ENCODE peak calls at places on chromosomes 1 and 21, in seven cellular contexts. One of them, this sample, is unnamed.

GRCh38 chr1:232211149-232211548 is 418.8 kb downstream of the SIPA1L2 start:
- DNase-seq in lower leg skin: no peak
- DNase-seq in sigmoid colon: no peak
- DNase-seq in transverse colon: no peak
- DNase-seq in thyroid gland: no peak
- DNase-seq in heart left ventricle: no peak
- DNase-seq in A549: peak
- DNase-seq in this sample: no peak

GRCh38 chr1:25714532-25714931 is 85.5 kb upstream of the SELENON start:
- DNase-seq in sigmoid colon: no peak
- DNase-seq in thyroid gland: no peak
- DNase-seq in transverse colon: no peak
- DNase-seq in lower leg skin: no peak
- DNase-seq in A549: no peak
- DNase-seq in heart left ventricle: no peak
- DNase-seq in this sample: no peak

GRCh38 chr1:238546118-238546517 is 655.4 kb upstream of the ZP4 start:
- DNase-seq in thyroid gland: no peak
- DNase-seq in heart left ventricle: no peak
- DNase-seq in A549: no peak
- DNase-seq in sigmoid colon: no peak
- DNase-seq in lower leg skin: no peak
- DNase-seq in transverse colon: no peak
- DNase-seq in this sample: no peak

GRCh38 chr1:1553821-1554494 is 13.5 kb upstream of the TMEM240 start:
- DNase-seq in thyroid gland: no peak
- DNase-seq in transverse colon: no peak
- DNase-seq in lower leg skin: no peak
- DNase-seq in heart left ventricle: no peak
- DNase-seq in sigmoid colon: no peak
- DNase-seq in A549: no peak
- DNase-seq in this sample: no peak

GRCh38 chr1:239733995-239734394 is 347.6 kb downstream of the CHRM3 start:
- DNase-seq in lower leg skin: no peak
- DNase-seq in thyroid gland: no peak
- DNase-seq in heart left ventricle: no peak
- DNase-seq in A549: no peak
- DNase-seq in sigmoid colon: no peak
- DNase-seq in transverse colon: no peak
- DNase-seq in this sample: no peak

GRCh38 chr21:45115141-45115540 is 40.8 kb downstream of the ADARB1 start:
- DNase-seq in transverse colon: no peak
- DNase-seq in heart left ventricle: no peak
- DNase-seq in sigmoid colon: no peak
- DNase-seq in A549: no peak
- DNase-seq in lower leg skin: no peak
- DNase-seq in thyroid gland: no peak
- DNase-seq in this sample: no peak

GRCh38 chr1:210464519-210465039 is 135.9 kb downstream of the HHAT start:
- DNase-seq in lower leg skin: no peak
- DNase-seq in heart left ventricle: no peak
- DNase-seq in sigmoid colon: no peak
- DNase-seq in A549: no peak
- DNase-seq in transverse colon: no peak
- DNase-seq in thyroid gland: peak
- DNase-seq in this sample: no peak

GRCh38 chr1:12798911-12799310 is 7.7 kb downstream of the PRAMEF1 start:
- DNase-seq in transverse colon: no peak
- DNase-seq in thyroid gland: peak
- DNase-seq in sigmoid colon: no peak
- DNase-seq in heart left ventricle: no peak
- DNase-seq in A549: no peak
- DNase-seq in lower leg skin: no peak
- DNase-seq in this sample: no peak

GRCh38 chr1:227795732-227796131 is 19.7 kb upstream of the PRSS38 start:
- DNase-seq in transverse colon: no peak
- DNase-seq in lower leg skin: no peak
- DNase-seq in thyroid gland: no peak
- DNase-seq in A549: no peak
- DNase-seq in heart left ventricle: no peak
- DNase-seq in sigmoid colon: no peak
- DNase-seq in this sample: no peak

GRCh38 chr1:42260376-42261078 is 74.5 kb downstream of the FOXJ3 start:
- DNase-seq in sigmoid colon: no peak
- DNase-seq in A549: no peak
- DNase-seq in transverse colon: no peak
- DNase-seq in heart left ventricle: no peak
- DNase-seq in thyroid gland: no peak
- DNase-seq in lower leg skin: no peak
- DNase-seq in this sample: no peak

GRCh38 chr1:78079580-78079979 is 33.8 kb downstream of the GIPC2 start:
- DNase-seq in A549: no peak
- DNase-seq in sigmoid colon: no peak
- DNase-seq in transverse colon: no peak
- DNase-seq in lower leg skin: no peak
- DNase-seq in heart left ventricle: no peak
- DNase-seq in thyroid gland: no peak
- DNase-seq in this sample: no peak

GRCh38 chr21:26115346-26115745 is 55.2 kb downstream of the APP start:
- DNase-seq in sigmoid colon: no peak
- DNase-seq in lower leg skin: no peak
- DNase-seq in transverse colon: no peak
- DNase-seq in A549: no peak
- DNase-seq in thyroid gland: no peak
- DNase-seq in heart left ventricle: peak
- DNase-seq in this sample: no peak

GRCh38 chr1:98903261-98903660 is 101.4 kb downstream of the PLPPR5 start:
- DNase-seq in A549: no peak
- DNase-seq in transverse colon: no peak
- DNase-seq in lower leg skin: no peak
- DNase-seq in thyroid gland: no peak
- DNase-seq in heart left ventricle: no peak
- DNase-seq in sigmoid colon: no peak
- DNase-seq in this sample: no peak

GRCh38 chr1:61226791-61227567 is 144.6 kb downstream of the NFIA start:
- DNase-seq in sigmoid colon: no peak
- DNase-seq in heart left ventricle: no peak
- DNase-seq in lower leg skin: no peak
- DNase-seq in thyroid gland: peak
- DNase-seq in A549: no peak
- DNase-seq in transverse colon: peak
- DNase-seq in this sample: peak

GRCh38 chr21:43811262-43812105 is 22.1 kb downstream of the RRP1 start:
- DNase-seq in thyroid gland: no peak
- DNase-seq in sigmoid colon: no peak
- DNase-seq in A549: no peak
- DNase-seq in transverse colon: no peak
- DNase-seq in lower leg skin: no peak
- DNase-seq in heart left ventricle: no peak
- DNase-seq in this sample: no peak

GRCh38 chr1:175313672-175314225 is 121.2 kb upstream of the KIAA0040 start:
- DNase-seq in sigmoid colon: no peak
- DNase-seq in heart left ventricle: no peak
- DNase-seq in lower leg skin: no peak
- DNase-seq in transverse colon: no peak
- DNase-seq in A549: no peak
- DNase-seq in thyroid gland: no peak
- DNase-seq in this sample: no peak

GRCh38 chr1:221071761-221072160 is 192.5 kb downstream of the HLX start:
- DNase-seq in thyroid gland: no peak
- DNase-seq in heart left ventricle: no peak
- DNase-seq in lower leg skin: no peak
- DNase-seq in sigmoid colon: no peak
- DNase-seq in transverse colon: no peak
- DNase-seq in A549: no peak
- DNase-seq in this sample: no peak

GRCh38 chr1:145956776-145957442 is 908 bp downstream of the LIX1L start:
- DNase-seq in sigmoid colon: peak
- DNase-seq in A549: no peak
- DNase-seq in heart left ventricle: peak
- DNase-seq in lower leg skin: no peak
- DNase-seq in transverse colon: no peak
- DNase-seq in thyroid gland: peak
- DNase-seq in this sample: no peak

GRCh38 chr1:12397426-12398134 is 167.8 kb downstream of the VPS13D start:
- DNase-seq in lower leg skin: no peak
- DNase-seq in heart left ventricle: no peak
- DNase-seq in transverse colon: no peak
- DNase-seq in sigmoid colon: no peak
- DNase-seq in A549: no peak
- DNase-seq in thyroid gland: no peak
- DNase-seq in this sample: no peak

GRCh38 chr1:209866201-209866600 is 38.4 kb downstream of the UTP25 start:
- DNase-seq in thyroid gland: no peak
- DNase-seq in heart left ventricle: no peak
- DNase-seq in lower leg skin: no peak
- DNase-seq in sigmoid colon: no peak
- DNase-seq in A549: no peak
- DNase-seq in transverse colon: no peak
- DNase-seq in this sample: no peak

GRCh38 chr1:8394456-8395321 is 76.8 kb downstream of the SLC45A1 start:
- DNase-seq in heart left ventricle: no peak
- DNase-seq in A549: no peak
- DNase-seq in thyroid gland: no peak
- DNase-seq in transverse colon: no peak
- DNase-seq in sigmoid colon: no peak
- DNase-seq in lower leg skin: no peak
- DNase-seq in this sample: peak

GRCh38 chr1:223771814-223772770 is 59.8 kb downstream of the CAPN2 start:
- DNase-seq in A549: peak
- DNase-seq in thyroid gland: peak
- DNase-seq in lower leg skin: peak
- DNase-seq in sigmoid colon: peak
- DNase-seq in heart left ventricle: peak
- DNase-seq in transverse colon: no peak
- DNase-seq in this sample: no peak

GRCh38 chr1:115781343-115781742 is 12.8 kb upstream of the CASQ2 start:
- DNase-seq in lower leg skin: no peak
- DNase-seq in thyroid gland: no peak
- DNase-seq in A549: no peak
- DNase-seq in sigmoid colon: no peak
- DNase-seq in heart left ventricle: no peak
- DNase-seq in transverse colon: no peak
- DNase-seq in this sample: no peak

GRCh38 chr1:52848423-52848822 is 5.9 kb downstream of the ZYG11A start:
- DNase-seq in transverse colon: no peak
- DNase-seq in thyroid gland: no peak
- DNase-seq in sigmoid colon: no peak
- DNase-seq in A549: no peak
- DNase-seq in heart left ventricle: no peak
- DNase-seq in lower leg skin: no peak
- DNase-seq in this sample: no peak

GRCh38 chr1:52842643-52843310 is at the start of gene ZYG11A:
- DNase-seq in lower leg skin: no peak
- DNase-seq in thyroid gland: peak
- DNase-seq in transverse colon: peak
- DNase-seq in sigmoid colon: no peak
- DNase-seq in heart left ventricle: peak
- DNase-seq in A549: peak
- DNase-seq in this sample: peak
- TF ChIP-seq POLR2A in lower leg skin: no peak
- TF ChIP-seq POLR2A in thyroid gland: peak
- TF ChIP-seq POLR2A in transverse colon: no peak
- TF ChIP-seq POLR2A in sigmoid colon: no peak
- TF ChIP-seq POLR2A in heart left ventricle: no peak
- TF ChIP-seq POLR2A in A549: no peak
- TF ChIP-seq POLR2A in this sample: no peak

GRCh38 chr1:203349166-203349565 is 1.8 kb downstream of the FMOD start:
- DNase-seq in sigmoid colon: no peak
- DNase-seq in heart left ventricle: no peak
- DNase-seq in lower leg skin: no peak
- DNase-seq in A549: no peak
- DNase-seq in thyroid gland: no peak
- DNase-seq in transverse colon: no peak
- DNase-seq in this sample: no peak

GRCh38 chr1:203353486-203353885 is 2.6 kb upstream of the FMOD start:
- DNase-seq in lower leg skin: no peak
- DNase-seq in thyroid gland: no peak
- DNase-seq in sigmoid colon: no peak
- DNase-seq in A549: no peak
- DNase-seq in heart left ventricle: no peak
- DNase-seq in transverse colon: no peak
- DNase-seq in this sample: no peak

GRCh38 chr1:203354246-203354645 is 3.3 kb upstream of the FMOD start:
- DNase-seq in heart left ventricle: no peak
- DNase-seq in lower leg skin: no peak
- DNase-seq in transverse colon: no peak
- DNase-seq in thyroid gland: no peak
- DNase-seq in A549: no peak
- DNase-seq in sigmoid colon: peak
- DNase-seq in this sample: no peak

GRCh38 chr1:203349757-203350522 is 982 bp downstream of the FMOD start:
- DNase-seq in heart left ventricle: no peak
- DNase-seq in thyroid gland: no peak
- DNase-seq in sigmoid colon: no peak
- DNase-seq in transverse colon: no peak
- DNase-seq in A549: no peak
- DNase-seq in lower leg skin: no peak
- DNase-seq in this sample: no peak

DNA sequence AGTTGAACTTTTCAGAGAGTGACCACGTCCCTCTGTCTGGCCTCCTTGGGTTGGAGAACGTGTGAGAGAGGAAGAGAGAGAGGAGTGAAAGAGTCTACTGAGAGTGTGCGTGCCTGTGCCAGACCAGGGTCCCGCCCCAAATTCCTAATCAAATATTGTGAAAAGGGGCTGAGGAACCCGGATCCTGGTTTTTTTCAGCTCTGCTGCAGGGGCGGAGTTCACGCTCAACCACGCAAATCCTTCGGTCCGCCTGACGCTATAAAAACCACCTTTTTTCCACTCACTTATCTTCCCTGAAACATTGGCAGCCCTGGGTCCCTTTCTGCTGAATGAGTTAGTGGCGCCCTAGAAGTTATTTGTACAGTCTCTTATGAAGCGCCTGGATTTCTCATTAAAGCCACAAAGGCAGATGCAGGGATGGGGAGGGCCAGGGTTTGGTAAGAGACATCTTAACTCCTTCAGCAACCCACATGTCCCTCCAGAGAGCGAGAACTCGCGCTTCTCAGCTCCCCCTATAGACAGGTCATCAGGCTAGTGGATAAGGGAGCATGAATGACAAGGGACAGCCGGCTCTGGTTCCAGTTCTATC is at the start of gene FMOD:
- DNase-seq in lower leg skin: peak
- DNase-seq in sigmoid colon: peak
- DNase-seq in A549: no peak
- DNase-seq in thyroid gland: peak
- DNase-seq in transverse colon: peak
- DNase-seq in heart left ventricle: no peak
- DNase-seq in this sample: no peak
- TF ChIP-seq CTCF in lower leg skin: no peak
- TF ChIP-seq CTCF in sigmoid colon: no peak
- TF ChIP-seq CTCF in A549: no peak
- TF ChIP-seq CTCF in thyroid gland: no peak
- TF ChIP-seq CTCF in transverse colon: no peak
- TF ChIP-seq CTCF in heart left ventricle: no peak
- TF ChIP-seq CTCF in this sample: no peak

GRCh38 chr1:168394858-168395257 is 114.2 kb downstream of the TBX19 start:
- DNase-seq in A549: no peak
- DNase-seq in heart left ventricle: no peak
- DNase-seq in lower leg skin: no peak
- DNase-seq in transverse colon: no peak
- DNase-seq in sigmoid colon: no peak
- DNase-seq in thyroid gland: no peak
- DNase-seq in this sample: no peak
- TF ChIP-seq POLR2A in A549: no peak
- TF ChIP-seq POLR2A in heart left ventricle: no peak
- TF ChIP-seq POLR2A in lower leg skin: no peak
- TF ChIP-seq POLR2A in transverse colon: no peak
- TF ChIP-seq POLR2A in sigmoid colon: no peak
- TF ChIP-seq POLR2A in thyroid gland: no peak
- TF ChIP-seq POLR2A in this sample: no peak

GRCh38 chr1:31757204-31757679 is 6.9 kb downstream of the ADGRB2 start:
- DNase-seq in lower leg skin: no peak
- DNase-seq in A549: no peak
- DNase-seq in heart left ventricle: no peak
- DNase-seq in sigmoid colon: no peak
- DNase-seq in transverse colon: no peak
- DNase-seq in thyroid gland: no peak
- DNase-seq in this sample: no peak
- TF ChIP-seq CTCF in lower leg skin: no peak
- TF ChIP-seq CTCF in A549: no peak
- TF ChIP-seq CTCF in heart left ventricle: no peak
- TF ChIP-seq CTCF in sigmoid colon: no peak
- TF ChIP-seq CTCF in transverse colon: no peak
- TF ChIP-seq CTCF in thyroid gland: no peak
- TF ChIP-seq CTCF in this sample: no peak

This sample was measured in right lobe of liver.